ENCODE peak calls at places on chromosomes 11 and 22, in eight cellular contexts. P, Q, S, O, L, V, J and K are unnamed samples.

GRCh38 chr11:126824035-126824607 is 176.4 kb downstream of the KIRREL3 start:
- DNase-seq in P (no peak), Q (no peak), S (peak), O (no peak), L (no peak), V (peak), J (no peak), K (no peak)

GRCh38 chr22:20750461-20751184 is 23.3 kb upstream of the SERPIND1 start:
- DNase-seq in P (peak), Q (peak), S (no peak), O (peak), L (peak), V (peak), J (peak), K (peak)

GRCh38 chr11:86547727-86548126 is 124.7 kb downstream of the ME3 start:
- DNase-seq in P (no peak), Q (no peak), S (no peak), O (no peak), L (no peak), V (no peak), J (no peak), K (no peak)

GRCh38 chr11:107929611-107930200 is 1.5 kb downstream of the RAB39A start:
- DNase-seq in P (no peak), Q (no peak), S (no peak), O (no peak), L (no peak), V (no peak), J (no peak), K (peak)

GRCh38 chr11:14643697-14644395 is at the start of gene PDE3B:
- DNase-seq in P (peak), Q (peak), S (peak), O (peak), L (peak), V (peak), J (no peak), K (peak)

GRCh38 chr22:44085743-44086741 is 61.9 kb downstream of the PARVB start:
- DNase-seq in P (peak), Q (peak), S (peak), O (no peak), L (peak), V (peak), J (no peak), K (peak)

GRCh38 chr22:22870577-22871398 is 16.8 kb upstream of the IGLL5 start:
- DNase-seq in P (no peak), Q (peak), S (no peak), O (no peak), L (no peak), V (no peak), J (no peak), K (no peak)

GRCh38 chr11:77793972-77794371 is 26.6 kb downstream of the RSF1 start:
- DNase-seq in P (no peak), Q (no peak), S (no peak), O (no peak), L (no peak), V (no peak), J (no peak), K (no peak)

GRCh38 chr22:40204331-40205116 is 26.8 kb downstream of the TNRC6B start:
- DNase-seq in P (peak), Q (peak), S (no peak), O (no peak), L (no peak), V (no peak), J (no peak), K (peak)

GRCh38 chr11:110962907-110963306 is 250.7 kb upstream of the ARHGAP20 start:
- DNase-seq in P (peak), Q (peak), S (no peak), O (no peak), L (no peak), V (no peak), J (peak), K (no peak)

GRCh38 chr22:31244044-31244942 is 32.2 kb downstream of the LIMK2 start:
- DNase-seq in P (peak), Q (peak), S (peak), O (no peak), L (no peak), V (no peak), J (peak), K (peak)

GRCh38 chr11:121928597-121929580 is 187.1 kb downstream of the BLID start:
- DNase-seq in P (no peak), Q (no peak), S (peak), O (no peak), L (no peak), V (no peak), J (no peak), K (no peak)

GRCh38 chr11:18780329-18780728 is 11.3 kb downstream of the PTPN5 start:
- DNase-seq in P (no peak), Q (no peak), S (no peak), O (no peak), L (no peak), V (no peak), J (no peak), K (no peak)

GRCh38 chr11:88411265-88411664 is 73.7 kb upstream of the CTSC start:
- DNase-seq in P (peak), Q (peak), S (no peak), O (no peak), L (no peak), V (no peak), J (peak), K (peak)

GRCh38 chr11:95918056-95918455 is 5.9 kb downstream of the MTMR2 start:
- DNase-seq in P (no peak), Q (no peak), S (no peak), O (no peak), L (no peak), V (no peak), J (no peak), K (no peak)

GRCh38 chr11:116379185-116379828 is 393.5 kb downstream of the BUD13 start:
- DNase-seq in P (peak), Q (peak), S (peak), O (no peak), L (no peak), V (no peak), J (no peak), K (peak)

GRCh38 chr11:10481567-10482349 is 26.7 kb downstream of the AMPD3 start:
- DNase-seq in P (no peak), Q (no peak), S (no peak), O (no peak), L (no peak), V (no peak), J (peak), K (no peak)

GRCh38 chr11:118076754-118077281 is at the start of gene TMPRSS4:
- DNase-seq in P (no peak), Q (no peak), S (no peak), O (no peak), L (no peak), V (peak), J (no peak), K (no peak)

GRCh38 chr11:69636512-69636866 is 4.5 kb upstream of the CCND1 start:
- DNase-seq in P (peak), Q (peak), S (peak), O (peak), L (peak), V (peak), J (peak), K (peak)

GRCh38 chr22:24435861-24436351 is 8.5 kb downstream of the ADORA2A start:
- DNase-seq in P (peak), Q (peak), S (no peak), O (peak), L (peak), V (no peak), J (no peak), K (peak)

GRCh38 chr11:67117176-67117575 is 1.9 kb upstream of the KDM2A start:
- DNase-seq in P (no peak), Q (peak), S (no peak), O (no peak), L (no peak), V (no peak), J (no peak), K (no peak)

GRCh38 chr11:77449060-77449521 is 24.8 kb downstream of the PAK1 start:
- DNase-seq in P (no peak), Q (no peak), S (no peak), O (no peak), L (no peak), V (no peak), J (no peak), K (no peak)

GRCh38 chr22:40485813-40486610 is 115.6 kb downstream of the SGSM3 start:
- DNase-seq in P (peak), Q (peak), S (no peak), O (no peak), L (no peak), V (no peak), J (no peak), K (peak)

GRCh38 chr11:82960779-82961143 is 59.2 kb downstream of the DDIAS start:
- DNase-seq in P (no peak), Q (no peak), S (no peak), O (no peak), L (no peak), V (no peak), J (no peak), K (no peak)

GRCh38 chr22:32823024-32823730 is 21.7 kb downstream of the TIMP3 start:
- DNase-seq in P (peak), Q (peak), S (peak), O (no peak), L (no peak), V (no peak), J (no peak), K (peak)

GRCh38 chr11:104623518-104623917 is 274.7 kb downstream of the CASP12 start:
- DNase-seq in P (peak), Q (peak), S (no peak), O (no peak), L (no peak), V (no peak), J (no peak), K (peak)

GRCh38 chr11:20156876-20157613 is 3.2 kb downstream of the DBX1 start:
- DNase-seq in P (no peak), Q (no peak), S (peak), O (peak), L (peak), V (no peak), J (no peak), K (no peak)

GRCh38 chr22:49586873-49587272 is 240.8 kb downstream of the BRD1 start:
- DNase-seq in P (no peak), Q (no peak), S (peak), O (peak), L (no peak), V (no peak), J (no peak), K (no peak)

GRCh38 chr11:107076832-107077231 is 58.6 kb upstream of the GUCY1A2 start:
- DNase-seq in P (no peak), Q (peak), S (no peak), O (no peak), L (no peak), V (no peak), J (no peak), K (no peak)

GRCh38 chr11:71165771-71166170 is 86.6 kb downstream of the SHANK2 start:
- DNase-seq in P (no peak), Q (no peak), S (no peak), O (no peak), L (no peak), V (no peak), J (no peak), K (no peak)

GRCh38 chr11:69873166-69874077 is 54.2 kb upstream of the FGF3 start:
- DNase-seq in P (no peak), Q (no peak), S (no peak), O (no peak), L (no peak), V (no peak), J (no peak), K (no peak)

GRCh38 chr22:22720201-22720723 is 75.8 kb downstream of the GGTLC2 start:
- DNase-seq in P (peak), Q (peak), S (peak), O (no peak), L (no peak), V (no peak), J (no peak), K (peak)

GRCh38 chr22:50221410-50222300 is 20.8 kb downstream of the SELENOO start:
- DNase-seq in P (no peak), Q (no peak), S (no peak), O (no peak), L (no peak), V (no peak), J (no peak), K (no peak)

GRCh38 chr11:111739299-111739698 is 26.9 kb downstream of the PPP2R1B start:
- DNase-seq in P (no peak), Q (no peak), S (no peak), O (no peak), L (no peak), V (no peak), J (no peak), K (no peak)

GRCh38 chr11:86698634-86699033 is 26.2 kb upstream of the ME3 start:
- DNase-seq in P (peak), Q (peak), S (no peak), O (no peak), L (no peak), V (no peak), J (no peak), K (no peak)

DNA sequence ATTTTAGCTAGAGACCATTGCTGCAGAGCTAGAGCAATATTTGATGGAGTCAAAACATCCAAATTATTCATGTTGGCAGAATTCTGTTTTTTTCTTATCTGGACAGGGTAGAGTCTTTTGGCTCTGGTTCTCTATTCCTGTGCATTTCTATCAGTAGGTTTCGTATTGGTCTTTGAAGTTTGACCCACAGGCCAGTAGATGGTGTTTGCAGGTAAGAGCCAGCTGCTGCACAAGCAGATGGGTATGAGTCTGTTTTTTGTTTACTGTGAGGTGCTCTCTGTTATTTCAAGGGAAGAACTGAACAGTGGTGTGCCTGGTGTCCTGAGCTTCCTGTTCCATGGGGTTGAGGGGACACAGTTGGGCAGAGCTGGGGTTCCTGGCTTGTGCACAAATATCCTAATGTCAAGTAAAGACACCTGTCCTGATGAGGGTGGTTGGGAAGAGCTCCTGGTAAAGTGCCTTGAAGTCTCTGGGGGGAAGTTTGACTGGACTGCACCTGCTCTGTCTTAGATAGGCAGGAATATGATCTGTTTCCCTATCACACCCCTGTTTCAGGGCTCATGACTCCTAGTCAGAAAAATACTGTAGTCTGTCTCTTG is 34.0 kb upstream of the SLC22A25 start:
- DNase-seq in P (no peak), Q (no peak), S (no peak), O (no peak), L (no peak), V (no peak), J (no peak), K (no peak)
- TF ChIP-seq CTCF in P (no peak), Q (no peak), S (no peak), O (no peak), L (no peak), V (no peak), J (no peak), K (no peak)

DNA sequence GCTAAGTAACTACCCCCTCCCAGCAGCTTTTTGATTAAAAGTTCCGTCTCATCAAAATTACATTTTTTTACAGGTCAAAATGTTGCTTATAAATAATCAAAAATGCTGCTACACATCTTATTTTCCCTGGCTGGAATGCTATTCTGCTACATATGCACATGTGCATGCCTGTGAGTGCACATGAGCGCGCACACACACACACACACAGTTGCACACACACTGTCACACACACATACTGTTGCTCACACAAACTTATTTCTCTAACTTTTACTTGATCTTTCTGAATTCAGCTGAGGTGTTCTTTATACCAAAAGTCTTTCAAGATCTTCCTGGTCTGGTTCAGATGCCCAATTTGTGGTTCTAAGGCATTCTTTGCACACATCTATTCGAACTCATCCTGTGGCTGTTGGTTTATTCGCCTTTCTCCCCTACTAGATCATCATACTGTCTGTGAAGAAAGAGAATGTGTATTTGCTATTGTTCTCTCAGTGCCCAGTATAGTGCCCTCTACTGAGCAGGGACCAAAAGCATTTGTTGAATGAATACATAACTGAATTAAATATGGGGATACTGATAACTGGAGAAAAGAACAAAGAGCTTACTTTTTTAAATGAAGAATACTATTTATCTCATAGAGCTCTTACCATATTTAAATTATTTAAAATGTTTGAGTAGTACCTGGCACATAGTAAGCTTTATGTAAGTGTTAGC is 68.1 kb upstream of the CCDC179 start:
- DNase-seq in P (no peak), Q (no peak), S (no peak), O (no peak), L (no peak), V (no peak), J (no peak), K (no peak)
- TF ChIP-seq CTCF in P (peak), Q (peak), S (no peak), O (no peak), L (no peak), V (no peak), J (no peak), K (peak)

DNA sequence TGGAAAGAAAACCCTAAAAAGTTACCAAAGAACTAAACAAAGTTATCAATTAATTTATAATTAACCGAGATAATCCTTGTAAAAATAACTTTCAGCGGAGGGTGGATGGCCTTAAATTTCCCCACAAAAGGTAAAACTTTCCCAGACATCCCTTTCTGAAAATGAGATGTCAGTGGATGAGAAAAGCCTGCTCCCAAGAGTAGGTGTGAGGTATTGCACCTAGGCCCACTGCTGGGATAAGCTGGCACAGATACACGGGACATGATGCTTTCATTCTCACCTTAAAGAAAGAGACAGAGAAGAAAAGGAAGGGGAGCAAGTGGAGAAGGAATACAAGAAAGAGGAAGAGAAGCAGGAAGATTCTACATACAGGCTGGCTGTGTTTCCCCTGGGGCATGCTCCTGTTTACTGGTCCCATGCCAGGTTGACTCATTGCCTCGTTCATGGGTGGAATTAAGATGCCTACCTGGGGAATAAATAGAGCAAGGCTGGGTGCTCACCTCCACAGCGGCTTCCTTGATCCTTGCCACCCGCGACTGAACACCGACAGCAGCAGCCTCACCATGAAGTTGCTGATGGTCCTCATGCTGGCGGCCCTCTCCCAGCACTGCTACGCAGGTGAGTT is at the start of gene SCGB2A2:
- DNase-seq in P (no peak), Q (peak), S (no peak), O (no peak), L (no peak), V (no peak), J (no peak), K (no peak)
- TF ChIP-seq CTCF in P (no peak), Q (peak), S (peak), O (no peak), L (no peak), V (no peak), J (no peak), K (no peak)

GRCh38 chr11:128802358-128802981 is 64.6 kb downstream of the KCNJ1 start:
- DNase-seq in P (no peak), Q (peak), S (peak), O (no peak), L (no peak), V (no peak), J (no peak), K (no peak)
- TF ChIP-seq CTCF in P (peak), Q (peak), S (peak), O (no peak), L (peak), V (no peak), J (peak), K (peak)

GRCh38 chr11:61659413-61660196 is 20.6 kb upstream of the DAGLA start:
- DNase-seq in P (no peak), Q (no peak), S (no peak), O (no peak), L (no peak), V (no peak), J (no peak), K (peak)
- TF ChIP-seq CTCF in P (no peak), Q (no peak), S (no peak), O (no peak), L (no peak), V (no peak), J (no peak), K (no peak)